ENCODE peak calls at places on chromosomes 1 and 21, in nine cellular contexts. One of them, this sample, is unnamed.

GRCh38 chr1:179083533-179083932 is 1.7 kb downstream of the TOR3A start:
- DNase-seq in A549: no peak
- DNase-seq in BJ: no peak
- DNase-seq in prostate gland: no peak
- DNase-seq in body of pancreas: no peak
- DNase-seq in cardiac fibroblast: no peak
- DNase-seq in foreskin fibroblast: no peak
- DNase-seq in fibroblast of lung: no peak
- DNase-seq in K562: peak
- DNase-seq in this sample: no peak

GRCh38 chr1:116515702-116516101 is 55.1 kb downstream of the CD58 start:
- DNase-seq in prostate gland: no peak
- DNase-seq in A549: no peak
- DNase-seq in fibroblast of lung: no peak
- DNase-seq in BJ: no peak
- DNase-seq in cardiac fibroblast: no peak
- DNase-seq in foreskin fibroblast: no peak
- DNase-seq in body of pancreas: peak
- DNase-seq in K562: no peak
- DNase-seq in this sample: peak

GRCh38 chr1:161725888-161726630 is 4.7 kb downstream of the FCRLB start:
- DNase-seq in BJ: no peak
- DNase-seq in A549: peak
- DNase-seq in foreskin fibroblast: peak
- DNase-seq in fibroblast of lung: peak
- DNase-seq in cardiac fibroblast: peak
- DNase-seq in K562: no peak
- DNase-seq in prostate gland: peak
- DNase-seq in body of pancreas: peak
- DNase-seq in this sample: peak

GRCh38 chr1:33943978-33944377 is 80.1 kb downstream of the HMGB4 start:
- DNase-seq in fibroblast of lung: peak
- DNase-seq in body of pancreas: peak
- DNase-seq in foreskin fibroblast: peak
- DNase-seq in cardiac fibroblast: peak
- DNase-seq in K562: no peak
- DNase-seq in A549: no peak
- DNase-seq in BJ: peak
- DNase-seq in prostate gland: no peak
- DNase-seq in this sample: no peak

GRCh38 chr1:162861101-162861500 is at the start of gene CCDC190:
- DNase-seq in K562: no peak
- DNase-seq in fibroblast of lung: peak
- DNase-seq in A549: no peak
- DNase-seq in BJ: no peak
- DNase-seq in prostate gland: no peak
- DNase-seq in body of pancreas: no peak
- DNase-seq in cardiac fibroblast: no peak
- DNase-seq in foreskin fibroblast: peak
- DNase-seq in this sample: no peak

GRCh38 chr1:35866998-35867397 is 16.0 kb upstream of the AGO1 start:
- DNase-seq in body of pancreas: no peak
- DNase-seq in fibroblast of lung: no peak
- DNase-seq in foreskin fibroblast: no peak
- DNase-seq in A549: no peak
- DNase-seq in BJ: no peak
- DNase-seq in prostate gland: no peak
- DNase-seq in K562: no peak
- DNase-seq in cardiac fibroblast: no peak
- DNase-seq in this sample: peak

GRCh38 chr1:99986656-99987225 is 16.9 kb downstream of the SLC35A3 start:
- DNase-seq in BJ: no peak
- DNase-seq in K562: no peak
- DNase-seq in cardiac fibroblast: no peak
- DNase-seq in fibroblast of lung: no peak
- DNase-seq in foreskin fibroblast: no peak
- DNase-seq in prostate gland: no peak
- DNase-seq in A549: no peak
- DNase-seq in body of pancreas: no peak
- DNase-seq in this sample: no peak

GRCh38 chr21:37507716-37508115 is 141.1 kb downstream of the DYRK1A start:
- DNase-seq in body of pancreas: no peak
- DNase-seq in K562: no peak
- DNase-seq in prostate gland: no peak
- DNase-seq in foreskin fibroblast: no peak
- DNase-seq in BJ: no peak
- DNase-seq in fibroblast of lung: no peak
- DNase-seq in A549: no peak
- DNase-seq in cardiac fibroblast: no peak
- DNase-seq in this sample: no peak

GRCh38 chr1:165443539-165444289 is 1.2 kb downstream of the RXRG start:
- DNase-seq in A549: no peak
- DNase-seq in foreskin fibroblast: no peak
- DNase-seq in body of pancreas: peak
- DNase-seq in prostate gland: no peak
- DNase-seq in cardiac fibroblast: no peak
- DNase-seq in fibroblast of lung: no peak
- DNase-seq in K562: no peak
- DNase-seq in BJ: no peak
- DNase-seq in this sample: no peak

GRCh38 chr1:74652711-74653131 is 20.9 kb downstream of the ERICH3 start:
- DNase-seq in prostate gland: no peak
- DNase-seq in A549: no peak
- DNase-seq in body of pancreas: no peak
- DNase-seq in cardiac fibroblast: peak
- DNase-seq in foreskin fibroblast: peak
- DNase-seq in fibroblast of lung: peak
- DNase-seq in K562: no peak
- DNase-seq in BJ: peak
- DNase-seq in this sample: peak

GRCh38 chr1:46804027-46804889 is 5.4 kb downstream of the CYP4B1 start:
- DNase-seq in fibroblast of lung: no peak
- DNase-seq in K562: no peak
- DNase-seq in BJ: no peak
- DNase-seq in A549: no peak
- DNase-seq in prostate gland: no peak
- DNase-seq in cardiac fibroblast: no peak
- DNase-seq in foreskin fibroblast: no peak
- DNase-seq in body of pancreas: no peak
- DNase-seq in this sample: no peak

GRCh38 chr1:31434101-31434871 is 21.3 kb downstream of the SERINC2 start:
- DNase-seq in prostate gland: no peak
- DNase-seq in foreskin fibroblast: peak
- DNase-seq in fibroblast of lung: no peak
- DNase-seq in BJ: no peak
- DNase-seq in cardiac fibroblast: no peak
- DNase-seq in K562: no peak
- DNase-seq in A549: no peak
- DNase-seq in body of pancreas: no peak
- DNase-seq in this sample: no peak

GRCh38 chr1:69791311-69791710 is 223.6 kb downstream of the LRRC7 start:
- DNase-seq in cardiac fibroblast: peak
- DNase-seq in foreskin fibroblast: peak
- DNase-seq in fibroblast of lung: peak
- DNase-seq in K562: no peak
- DNase-seq in body of pancreas: no peak
- DNase-seq in A549: no peak
- DNase-seq in prostate gland: no peak
- DNase-seq in BJ: peak
- DNase-seq in this sample: no peak

GRCh38 chr1:15851251-15852035 is 3.9 kb downstream of the SPEN start:
- DNase-seq in prostate gland: no peak
- DNase-seq in cardiac fibroblast: no peak
- DNase-seq in BJ: no peak
- DNase-seq in foreskin fibroblast: no peak
- DNase-seq in A549: no peak
- DNase-seq in K562: peak
- DNase-seq in fibroblast of lung: peak
- DNase-seq in body of pancreas: no peak
- DNase-seq in this sample: no peak

GRCh38 chr1:89259283-89259971 is 13.2 kb downstream of the GBP5 start:
- DNase-seq in prostate gland: no peak
- DNase-seq in body of pancreas: no peak
- DNase-seq in fibroblast of lung: no peak
- DNase-seq in K562: no peak
- DNase-seq in cardiac fibroblast: no peak
- DNase-seq in foreskin fibroblast: no peak
- DNase-seq in BJ: no peak
- DNase-seq in A549: no peak
- DNase-seq in this sample: peak

GRCh38 chr1:9250586-9251381 is 16.2 kb downstream of the H6PD start:
- DNase-seq in cardiac fibroblast: no peak
- DNase-seq in prostate gland: no peak
- DNase-seq in K562: no peak
- DNase-seq in A549: no peak
- DNase-seq in fibroblast of lung: no peak
- DNase-seq in BJ: no peak
- DNase-seq in body of pancreas: no peak
- DNase-seq in foreskin fibroblast: no peak
- DNase-seq in this sample: no peak

GRCh38 chr1:9248341-9249262 is 14.0 kb downstream of the H6PD start:
- DNase-seq in BJ: no peak
- DNase-seq in foreskin fibroblast: no peak
- DNase-seq in body of pancreas: no peak
- DNase-seq in K562: no peak
- DNase-seq in A549: no peak
- DNase-seq in fibroblast of lung: no peak
- DNase-seq in cardiac fibroblast: no peak
- DNase-seq in prostate gland: peak
- DNase-seq in this sample: no peak

GRCh38 chr1:9250336-9250585 is 15.7 kb downstream of the H6PD start:
- DNase-seq in body of pancreas: no peak
- DNase-seq in BJ: no peak
- DNase-seq in foreskin fibroblast: no peak
- DNase-seq in K562: no peak
- DNase-seq in A549: no peak
- DNase-seq in prostate gland: no peak
- DNase-seq in fibroblast of lung: no peak
- DNase-seq in cardiac fibroblast: no peak
- DNase-seq in this sample: no peak

GRCh38 chr1:9249263-9249533 is 14.6 kb downstream of the H6PD start:
- DNase-seq in fibroblast of lung: no peak
- DNase-seq in body of pancreas: no peak
- DNase-seq in foreskin fibroblast: no peak
- DNase-seq in cardiac fibroblast: no peak
- DNase-seq in A549: no peak
- DNase-seq in BJ: no peak
- DNase-seq in prostate gland: no peak
- DNase-seq in K562: no peak
- DNase-seq in this sample: no peak

GRCh38 chr1:9249534-9250335 is 15.2 kb downstream of the H6PD start:
- DNase-seq in cardiac fibroblast: peak
- DNase-seq in foreskin fibroblast: peak
- DNase-seq in BJ: no peak
- DNase-seq in A549: peak
- DNase-seq in body of pancreas: peak
- DNase-seq in prostate gland: peak
- DNase-seq in fibroblast of lung: no peak
- DNase-seq in K562: peak
- DNase-seq in this sample: peak
- TF ChIP-seq CTCF in cardiac fibroblast: peak
- TF ChIP-seq CTCF in foreskin fibroblast: peak
- TF ChIP-seq CTCF in BJ: peak
- TF ChIP-seq CTCF in A549: peak
- TF ChIP-seq CTCF in body of pancreas: peak
- TF ChIP-seq CTCF in prostate gland: no peak
- TF ChIP-seq CTCF in fibroblast of lung: peak
- TF ChIP-seq CTCF in K562: peak
- TF ChIP-seq CTCF in this sample: peak

GRCh38 chr1:113380075-113380474 is 10.2 kb upstream of the MAGI3 start:
- DNase-seq in K562: no peak
- DNase-seq in body of pancreas: no peak
- DNase-seq in BJ: no peak
- DNase-seq in cardiac fibroblast: no peak
- DNase-seq in foreskin fibroblast: no peak
- DNase-seq in prostate gland: no peak
- DNase-seq in fibroblast of lung: no peak
- DNase-seq in A549: no peak
- DNase-seq in this sample: no peak

GRCh38 chr1:113372546-113372945 is 17.8 kb upstream of the MAGI3 start:
- DNase-seq in cardiac fibroblast: no peak
- DNase-seq in BJ: no peak
- DNase-seq in body of pancreas: no peak
- DNase-seq in foreskin fibroblast: no peak
- DNase-seq in prostate gland: no peak
- DNase-seq in A549: no peak
- DNase-seq in fibroblast of lung: no peak
- DNase-seq in K562: no peak
- DNase-seq in this sample: no peak

GRCh38 chr1:113373644-113374043 is 16.7 kb upstream of the MAGI3 start:
- DNase-seq in K562: no peak
- DNase-seq in prostate gland: no peak
- DNase-seq in fibroblast of lung: no peak
- DNase-seq in foreskin fibroblast: no peak
- DNase-seq in A549: no peak
- DNase-seq in BJ: no peak
- DNase-seq in body of pancreas: no peak
- DNase-seq in cardiac fibroblast: no peak
- DNase-seq in this sample: no peak

GRCh38 chr1:113370868-113371267 is 19.4 kb upstream of the MAGI3 start:
- DNase-seq in prostate gland: no peak
- DNase-seq in foreskin fibroblast: no peak
- DNase-seq in A549: no peak
- DNase-seq in fibroblast of lung: no peak
- DNase-seq in cardiac fibroblast: no peak
- DNase-seq in BJ: no peak
- DNase-seq in body of pancreas: no peak
- DNase-seq in K562: no peak
- DNase-seq in this sample: no peak

GRCh38 chr1:113375878-113376277 is 14.4 kb upstream of the MAGI3 start:
- DNase-seq in A549: no peak
- DNase-seq in body of pancreas: no peak
- DNase-seq in K562: no peak
- DNase-seq in foreskin fibroblast: no peak
- DNase-seq in fibroblast of lung: no peak
- DNase-seq in BJ: no peak
- DNase-seq in prostate gland: no peak
- DNase-seq in cardiac fibroblast: no peak
- DNase-seq in this sample: no peak
- H3K4me3 ChIP-seq in A549: no peak
- H3K4me3 ChIP-seq in body of pancreas: no peak
- H3K4me3 ChIP-seq in K562: no peak
- H3K4me3 ChIP-seq in foreskin fibroblast: no peak
- H3K4me3 ChIP-seq in fibroblast of lung: no peak
- H3K4me3 ChIP-seq in BJ: no peak
- H3K4me3 ChIP-seq in prostate gland: no peak
- H3K4me3 ChIP-seq in cardiac fibroblast: no peak
- H3K4me3 ChIP-seq in this sample: no peak

GRCh38 chr1:205810448-205811157 is 2.4 kb downstream of the SLC41A1 start:
- DNase-seq in foreskin fibroblast: peak
- DNase-seq in A549: peak
- DNase-seq in body of pancreas: no peak
- DNase-seq in K562: peak
- DNase-seq in BJ: no peak
- DNase-seq in prostate gland: no peak
- DNase-seq in fibroblast of lung: no peak
- DNase-seq in cardiac fibroblast: peak
- DNase-seq in this sample: peak
- TF ChIP-seq CTCF in foreskin fibroblast: peak
- TF ChIP-seq CTCF in A549: peak
- TF ChIP-seq CTCF in body of pancreas: no peak
- TF ChIP-seq CTCF in K562: peak
- TF ChIP-seq CTCF in BJ: no peak
- TF ChIP-seq CTCF in prostate gland: no peak
- TF ChIP-seq CTCF in fibroblast of lung: peak
- TF ChIP-seq CTCF in cardiac fibroblast: peak
- TF ChIP-seq CTCF in this sample: peak

GRCh38 chr1:153866045-153866850 is 56.5 kb downstream of the GATAD2B start:
- DNase-seq in prostate gland: no peak
- DNase-seq in foreskin fibroblast: peak
- DNase-seq in A549: no peak
- DNase-seq in K562: no peak
- DNase-seq in body of pancreas: no peak
- DNase-seq in fibroblast of lung: peak
- DNase-seq in BJ: peak
- DNase-seq in cardiac fibroblast: peak
- DNase-seq in this sample: no peak
- H3K4me3 ChIP-seq in prostate gland: no peak
- H3K4me3 ChIP-seq in foreskin fibroblast: no peak
- H3K4me3 ChIP-seq in A549: no peak
- H3K4me3 ChIP-seq in K562: no peak
- H3K4me3 ChIP-seq in body of pancreas: no peak
- H3K4me3 ChIP-seq in fibroblast of lung: no peak
- H3K4me3 ChIP-seq in BJ: no peak
- H3K4me3 ChIP-seq in cardiac fibroblast: no peak
- H3K4me3 ChIP-seq in this sample: no peak